ENCODE peak calls at places on chromosomes 6 and 20, in six cellular contexts. S is ascending aorta, D is OCI-LY7, O is A549, F is transverse colon, W is GM06990. L is an unnamed sample.

GRCh38 chr20:9021699-9022098 is 47.2 kb upstream of the PLCB4 start:
- DNase-seq in F (no peak), O (peak; percentile 50), W (no peak), S (no peak), D (no peak), L (no peak)

GRCh38 chr20:21209668-21210067 is 83.8 kb downstream of the KIZ start:
- DNase-seq in S (no peak), F (no peak), D (no peak), O (no peak), W (no peak), L (no peak)

GRCh38 chr6:72956272-72956671 is 269.0 kb downstream of the KHDC1L start:
- DNase-seq in O (no peak), D (no peak), W (no peak), F (no peak), S (no peak), L (no peak)

GRCh38 chr20:10651227-10651990 is 22.4 kb downstream of the JAG1 start:
- DNase-seq in F (no peak), W (no peak), O (no peak), S (no peak), D (no peak), L (no peak)

GRCh38 chr6:37351027-37351426 is 2.8 kb upstream of the RNF8 start:
- DNase-seq in F (no peak), O (no peak), W (no peak), D (no peak), S (no peak), L (no peak)

GRCh38 chr6:6960571-6961251 is 147.1 kb upstream of the RREB1 start:
- DNase-seq in D (no peak), O (no peak), F (no peak), S (no peak), W (no peak), L (no peak)

GRCh38 chr20:59585714-59586404 is 18.5 kb upstream of the PHACTR3 start:
- DNase-seq in D (no peak), O (no peak), F (no peak), S (no peak), W (no peak), L (no peak)

GRCh38 chr6:1630771-1631217 is 21.1 kb downstream of the FOXC1 start:
- DNase-seq in W (no peak), F (no peak), S (peak; percentile 75), D (no peak), O (no peak), L (no peak)

GRCh38 chr20:46011631-46012482 is 3.1 kb downstream of the MMP9 start:
- DNase-seq in W (peak; percentile 35), S (no peak), F (peak; percentile 54), D (peak; percentile 65), O (peak; percentile 86), L (peak; percentile 62)

GRCh38 chr6:32971581-32972352 is 3.4 kb downstream of the BRD2 start:
- DNase-seq in W (peak; percentile 100), F (peak; percentile 100), O (peak; percentile 99), S (peak; percentile 100), D (peak; percentile 100), L (peak; percentile 99)
- TF ChIP-seq CTCF in W (no peak), F (peak; percentile 3), O (no peak), S (no peak), D (no peak), L (no peak)

GRCh38 chr20:4581838-4582237 is 139.9 kb upstream of the PRND start:
- DNase-seq in S (no peak), D (no peak), W (no peak), F (no peak), O (no peak), L (no peak)
- TF ChIP-seq CTCF in S (no peak), D (no peak), W (no peak), F (no peak), O (no peak), L (no peak)

DNA sequence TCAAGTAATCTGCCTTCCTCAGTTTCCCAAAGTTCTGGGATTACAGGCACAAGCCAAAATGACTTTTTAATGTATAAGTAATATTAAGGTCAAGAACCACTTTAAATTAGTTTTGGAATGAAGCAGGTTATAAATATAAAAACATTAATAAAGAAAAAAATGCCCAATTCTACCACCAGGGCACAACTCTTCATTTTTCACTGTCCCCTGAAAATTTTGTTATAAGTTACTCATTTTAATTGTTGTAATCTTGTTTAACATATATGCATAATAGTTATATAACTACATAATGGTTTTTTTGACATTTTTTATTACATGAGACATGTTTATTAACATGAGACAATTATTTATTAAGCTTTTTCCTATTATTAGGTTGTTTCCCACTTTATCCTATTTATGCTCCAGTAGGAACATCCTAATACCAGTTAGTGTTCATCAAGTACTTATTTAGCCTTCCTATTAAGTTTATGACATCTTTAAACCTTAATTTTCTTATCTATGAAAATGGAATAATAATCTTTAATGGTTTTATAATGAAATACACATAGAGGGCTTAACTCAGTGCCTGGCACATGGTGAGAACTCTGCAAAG is 182.1 kb upstream of the SCGN start:
- DNase-seq in O (no peak), F (no peak), S (no peak), W (no peak), D (no peak), L (no peak)
- TF ChIP-seq CTCF in O (no peak), F (no peak), S (no peak), W (no peak), D (peak; percentile 42), L (no peak)

GRCh38 chr20:44460795-44461141 is 14.9 kb upstream of the TTPAL start:
- DNase-seq in F (no peak), S (no peak), O (peak; percentile 45), W (no peak), D (peak; percentile 56), L (peak; percentile 73)
- TF ChIP-seq CTCF in F (peak; percentile 43), S (no peak), O (peak; percentile 81), W (peak; percentile 44), D (peak; percentile 86), L (no peak)

GRCh38 chr6:84870693-84871092 is 106.3 kb upstream of the TBX18 start:
- DNase-seq in F (no peak), S (no peak), O (no peak), D (no peak), W (no peak), L (no peak)
- TF ChIP-seq CTCF in F (no peak), S (no peak), O (no peak), D (no peak), W (no peak), L (no peak)

DNA sequence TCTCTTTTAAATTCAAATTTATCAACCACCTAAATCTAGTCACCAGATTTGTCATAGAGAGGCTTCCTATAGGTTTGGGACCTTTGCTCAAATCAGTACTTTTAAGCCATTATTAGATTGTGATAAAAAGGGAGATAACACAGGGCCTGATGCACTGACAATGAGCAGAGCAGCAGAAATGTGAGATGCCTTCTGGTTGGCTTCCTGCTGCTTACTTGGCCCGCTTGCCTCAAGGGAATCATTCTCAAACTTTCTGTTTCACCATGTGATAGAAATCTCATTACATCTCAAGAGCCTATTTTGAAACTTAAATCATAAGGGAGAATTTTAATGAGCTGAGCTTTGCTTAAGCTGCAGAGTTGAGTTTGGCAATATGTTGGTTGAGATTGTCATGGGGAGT is 605.9 kb downstream of the DHX35 start:
- DNase-seq in O (no peak), S (no peak), F (no peak), D (no peak), W (peak; percentile 30), L (no peak)
- TF ChIP-seq CTCF in O (no peak), S (no peak), F (no peak), D (no peak), W (no peak), L (no peak)

L was measured in mucosa of descending colon.